ENCODE peak calls at places on chromosomes 7 and 10, in ten cellular contexts. V is GM18507; R is stimulated activated CD8-positive, alpha-beta memory T cell treated with anti-CD3 and anti-CD28 coated beads, Interleukin-7, amount 100 ng/mL, for 4 hours; Z is nucleus accumbens; P is NAMALWA; H is neural crest cell; G is heart right ventricle; Q is mammary epithelial cell; C is H7; D is GM03348. L is an unnamed sample.

GRCh38 chr10:44936314-44936975 is 23.2 kb upstream of the RASSF4 start:
- DNase-seq in V (no peak), R (no peak), Z (no peak), P (no peak), H (no peak), G (no peak), Q (no peak), C (no peak), D (no peak), L (no peak)

GRCh38 chr10:3133948-3134347 is 38.6 kb downstream of the PITRM1 start:
- DNase-seq in V (no peak), R (no peak), Z (no peak), P (no peak), H (no peak), G (no peak), Q (no peak), C (no peak), D (no peak), L (no peak)

GRCh38 chr10:8183241-8183704 is 128.8 kb downstream of the GATA3 start:
- DNase-seq in V (no peak), R (no peak), Z (no peak), P (no peak), H (no peak), G (no peak), Q (peak), C (no peak), D (no peak), L (peak)

GRCh38 chr10:3494131-3494878 is 290.7 kb downstream of the KLF6 start:
- DNase-seq in V (no peak), R (no peak), Z (no peak), P (no peak), H (no peak), G (no peak), Q (no peak), C (no peak), D (no peak), L (no peak)

GRCh38 chr7:17546206-17546998 is 247.9 kb downstream of the AHR start:
- DNase-seq in V (no peak), R (no peak), Z (no peak), P (no peak), H (no peak), G (no peak), Q (peak), C (no peak), D (peak), L (peak)

GRCh38 chr7:128682125-128682524 is 10.0 kb downstream of the GARIN1A start:
- DNase-seq in V (no peak), R (no peak), Z (no peak), P (no peak), H (no peak), G (no peak), Q (no peak), C (no peak), D (no peak), L (no peak)

GRCh38 chr7:22920664-22921063 is 93.3 kb downstream of the HYCC1 start:
- DNase-seq in V (no peak), R (no peak), Z (no peak), P (peak), H (no peak), G (no peak), Q (peak), C (no peak), D (no peak), L (no peak)

GRCh38 chr7:128311003-128311402 is 32.7 kb downstream of the RBM28 start:
- DNase-seq in V (no peak), R (no peak), Z (no peak), P (no peak), H (no peak), G (no peak), Q (no peak), C (no peak), D (no peak), L (no peak)

GRCh38 chr7:47582748-47583740 is 1.1 kb upstream of the TNS3 start:
- DNase-seq in V (no peak), R (no peak), Z (no peak), P (no peak), H (no peak), G (no peak), Q (no peak), C (peak), D (no peak), L (no peak)

GRCh38 chr10:33165911-33166310 is 168.6 kb downstream of the NRP1 start:
- DNase-seq in V (no peak), R (no peak), Z (no peak), P (no peak), H (no peak), G (no peak), Q (no peak), C (no peak), D (no peak), L (no peak)

GRCh38 chr10:1316107-1316805 is 260.1 kb downstream of the WDR37 start:
- DNase-seq in V (no peak), R (no peak), Z (peak), P (no peak), H (no peak), G (no peak), Q (no peak), C (no peak), D (no peak), L (no peak)

GRCh38 chr10:94264085-94264484 is 98.7 kb downstream of the NOC3L start:
- DNase-seq in V (no peak), R (no peak), Z (no peak), P (no peak), H (no peak), G (no peak), Q (no peak), C (no peak), D (no peak), L (no peak)

GRCh38 chr7:106772655-106773108 is 92.4 kb upstream of the PIK3CG start:
- DNase-seq in V (no peak), R (no peak), Z (no peak), P (no peak), H (no peak), G (no peak), Q (peak), C (no peak), D (no peak), L (no peak)

GRCh38 chr7:44565097-44565794 is 8.5 kb downstream of the DDX56 start:
- DNase-seq in V (no peak), R (peak), Z (peak), P (peak), H (peak), G (peak), Q (peak), C (peak), D (peak), L (peak)

GRCh38 chr7:28155019-28155660 is 25.5 kb downstream of the JAZF1 start:
- DNase-seq in V (no peak), R (no peak), Z (no peak), P (peak), H (no peak), G (no peak), Q (no peak), C (no peak), D (no peak), L (peak)

GRCh38 chr10:78408671-78409472 is 375.2 kb downstream of the RPS24 start:
- DNase-seq in V (no peak), R (no peak), Z (peak), P (no peak), H (no peak), G (peak), Q (no peak), C (peak), D (peak), L (peak)

GRCh38 chr7:489876-490275 is 29.8 kb downstream of the PDGFA start:
- DNase-seq in V (no peak), R (no peak), Z (no peak), P (no peak), H (no peak), G (no peak), Q (no peak), C (no peak), D (no peak), L (no peak)

GRCh38 chr10:21751341-21752310 is 217.6 kb downstream of the MLLT10 start:
- DNase-seq in V (no peak), R (no peak), Z (no peak), P (no peak), H (no peak), G (no peak), Q (no peak), C (peak), D (no peak), L (no peak)

GRCh38 chr10:79422178-79422892 is 23.1 kb downstream of the ZCCHC24 start:
- DNase-seq in V (no peak), R (no peak), Z (no peak), P (no peak), H (no peak), G (peak), Q (no peak), C (no peak), D (peak), L (no peak)

GRCh38 chr10:68125770-68126169 is 16.5 kb downstream of the MYPN start:
- DNase-seq in V (no peak), R (no peak), Z (no peak), P (no peak), H (no peak), G (no peak), Q (no peak), C (no peak), D (no peak), L (no peak)

GRCh38 chr10:93461124-93461806 is 20.9 kb downstream of the MYOF start:
- DNase-seq in V (no peak), R (no peak), Z (no peak), P (no peak), H (no peak), G (no peak), Q (no peak), C (no peak), D (peak), L (no peak)

GRCh38 chr7:158705234-158705890 is 758 bp upstream of the NCAPG2 start:
- DNase-seq in V (no peak), R (no peak), Z (no peak), P (peak), H (no peak), G (no peak), Q (no peak), C (no peak), D (no peak), L (no peak)

GRCh38 chr10:116753759-116754158 is 11.4 kb upstream of the HSPA12A start:
- DNase-seq in V (no peak), R (no peak), Z (no peak), P (no peak), H (no peak), G (no peak), Q (peak), C (no peak), D (no peak), L (no peak)

GRCh38 chr10:124675261-124675660 is 68.9 kb downstream of the FAM53B start:
- DNase-seq in V (no peak), R (no peak), Z (no peak), P (no peak), H (no peak), G (peak), Q (no peak), C (no peak), D (no peak), L (no peak)

GRCh38 chr10:44395396-44395795 is 10.5 kb upstream of the CXCL12 start:
- DNase-seq in V (no peak), R (no peak), Z (no peak), P (no peak), H (no peak), G (no peak), Q (no peak), C (no peak), D (no peak), L (no peak)

GRCh38 chr10:78248651-78249464 is 215.2 kb downstream of the RPS24 start:
- DNase-seq in V (no peak), R (no peak), Z (peak), P (no peak), H (no peak), G (no peak), Q (peak), C (no peak), D (peak), L (no peak)

GRCh38 chr7:140977351-140978140 is 37.2 kb downstream of the MRPS33 start:
- DNase-seq in V (no peak), R (no peak), Z (no peak), P (no peak), H (no peak), G (no peak), Q (no peak), C (no peak), D (no peak), L (peak)

GRCh38 chr7:76507723-76508406 is 2.5 kb upstream of the UPK3B start:
- DNase-seq in V (no peak), R (no peak), Z (no peak), P (peak), H (no peak), G (no peak), Q (peak), C (peak), D (peak), L (peak)

GRCh38 chr10:130138479-130138866 is 2.3 kb downstream of the GLRX3 start:
- DNase-seq in V (no peak), R (no peak), Z (no peak), P (no peak), H (no peak), G (no peak), Q (peak), C (no peak), D (peak), L (peak)

GRCh38 chr10:67612577-67613537 is 83.1 kb downstream of the CTNNA3 start:
- DNase-seq in V (peak), R (peak), Z (no peak), P (no peak), H (no peak), G (no peak), Q (peak), C (no peak), D (no peak), L (peak)

GRCh38 chr7:24029068-24029467 is 254.9 kb upstream of the NPY start:
- DNase-seq in V (no peak), R (no peak), Z (no peak), P (no peak), H (no peak), G (no peak), Q (no peak), C (no peak), D (no peak), L (no peak)

GRCh38 chr10:25758511-25758910 is 175.5 kb upstream of the MYO3A start:
- DNase-seq in V (no peak), R (no peak), Z (no peak), P (no peak), H (no peak), G (no peak), Q (no peak), C (no peak), D (no peak), L (no peak)

GRCh38 chr7:46233585-46234329 is 312.7 kb upstream of the IGFBP3 start:
- DNase-seq in V (no peak), R (no peak), Z (no peak), P (no peak), H (no peak), G (no peak), Q (no peak), C (no peak), D (no peak), L (no peak)

GRCh38 chr10:3756360-3756740 is 28.7 kb downstream of the KLF6 start:
- DNase-seq in V (no peak), R (no peak), Z (no peak), P (no peak), H (no peak), G (no peak), Q (no peak), C (no peak), D (no peak), L (no peak)

GRCh38 chr7:117470777-117471176 is 9.0 kb upstream of the CFTR start:
- DNase-seq in V (no peak), R (no peak), Z (no peak), P (peak), H (no peak), G (peak), Q (no peak), C (no peak), D (no peak), L (no peak)

L was measured in NB4.